ENCODE peak calls at places on chromosomes 1 and 21, in seven cellular contexts. O, K, L, E, Z, U and N are unnamed samples.

GRCh38 chr1:1199961-1200875 is 6.2 kb downstream of the TNFRSF18 start:
- DNase-seq in U (no peak), O (no peak), K (no peak), Z (peak; percentile 11), L (peak; percentile 9), E (no peak), N (no peak)

GRCh38 chr21:39613029-39613934 is 542 bp downstream of the B3GALT5 start:
- DNase-seq in E (no peak), Z (no peak), L (no peak), O (no peak), U (no peak), K (peak; percentile 31), N (no peak)

GRCh38 chr1:31605908-31606427 is 11.5 kb upstream of the HCRTR1 start:
- DNase-seq in L (no peak), E (no peak), Z (no peak), K (peak; percentile 47), O (no peak), U (no peak), N (no peak)

GRCh38 chr1:43197343-43198127 is 25.4 kb downstream of the CFAP57 start:
- DNase-seq in K (no peak), U (no peak), L (no peak), E (no peak), O (no peak), Z (no peak), N (no peak)

GRCh38 chr1:215600258-215600792 is 33.2 kb downstream of the KCTD3 start:
- DNase-seq in L (no peak), O (no peak), Z (no peak), U (no peak), K (no peak), E (no peak), N (no peak)

GRCh38 chr1:236343246-236343862 is 50.7 kb upstream of the EDARADD start:
- DNase-seq in L (no peak), O (no peak), U (no peak), E (no peak), K (no peak), Z (no peak), N (no peak)

GRCh38 chr1:69569983-69570755 is 2.4 kb downstream of the LRRC7 start:
- DNase-seq in K (no peak), Z (no peak), L (no peak), E (no peak), O (no peak), U (peak; percentile 13), N (no peak)

GRCh38 chr21:43603641-43604504 is 55.4 kb downstream of the HSF2BP start:
- DNase-seq in O (no peak), Z (no peak), U (no peak), K (peak; percentile 41), L (no peak), E (no peak), N (no peak)

GRCh38 chr1:30195424-30196134 is 527.8 kb downstream of the MATN1 start:
- DNase-seq in K (no peak), U (no peak), O (no peak), Z (no peak), L (no peak), E (no peak), N (no peak)

DNA sequence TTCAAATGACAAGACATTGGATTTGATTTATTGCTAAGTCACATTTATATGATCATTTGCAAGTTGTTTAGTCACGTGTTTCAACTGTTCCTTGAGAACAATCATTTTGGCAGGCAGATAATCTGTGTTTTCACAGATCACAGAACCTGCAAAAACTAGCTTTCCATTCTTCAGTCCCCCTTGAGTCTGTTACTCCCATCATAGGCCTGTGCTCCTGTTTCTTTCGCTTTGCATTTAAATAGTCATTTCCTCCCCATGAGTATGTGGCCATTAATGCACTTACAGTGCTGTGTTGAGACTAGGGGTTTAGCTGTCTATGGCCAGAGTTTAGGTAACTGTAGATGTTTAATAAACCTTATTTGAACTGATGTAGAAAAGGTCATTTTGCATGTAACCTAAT is 214.5 kb downstream of the PATJ start:
- DNase-seq in L (no peak), Z (no peak), O (no peak), E (no peak), K (no peak), U (no peak), N (no peak)
- H3K27ac ChIP-seq in L (no peak overlapping the region), Z (no peak overlapping the region), O (no peak overlapping the region), E (no peak overlapping the region), K (no peak overlapping the region), U (no peak overlapping the region), N (peak overlapping the region; percentile 51)

GRCh38 chr1:201212056-201212455 is 21.4 kb downstream of the IGFN1 start:
- DNase-seq in O (no peak), L (no peak), U (no peak), Z (no peak), E (no peak), K (no peak), N (no peak)

GRCh38 chr1:201206152-201206551 is 15.5 kb downstream of the IGFN1 start:
- DNase-seq in K (no peak), E (no peak), O (no peak), U (no peak), L (no peak), Z (no peak), N (no peak)

GRCh38 chr1:201207046-201207445 is 16.4 kb downstream of the IGFN1 start:
- DNase-seq in K (no peak), U (no peak), L (no peak), O (no peak), Z (no peak), E (no peak), N (no peak)

GRCh38 chr1:201205036-201205435 is 14.4 kb downstream of the IGFN1 start:
- DNase-seq in Z (no peak), O (no peak), K (no peak), E (no peak), L (no peak), U (no peak), N (no peak)

GRCh38 chr1:201208236-201208635 is 17.6 kb downstream of the IGFN1 start:
- DNase-seq in L (no peak), Z (no peak), O (no peak), K (no peak), U (no peak), E (no peak), N (no peak)
- H3K27me3 ChIP-seq in L (no peaks in the 10 kb centered on the region), Z (peaks cover 11% of the 10 kb centered on the region), O (no peaks in the 10 kb centered on the region), K (peaks cover 27% of the 10 kb centered on the region), U (peaks cover 37% of the 10 kb centered on the region), E (no peaks in the 10 kb centered on the region), N (peaks cover 13% of the 10 kb centered on the region)

GRCh38 chr1:16922885-16923431 is 1.2 kb downstream of the CROCC start:
- DNase-seq in E (no peak), L (peak; percentile 10), Z (no peak), K (no peak), O (no peak), U (no peak), N (no peak)

GRCh38 chr1:16925635-16926490 is 4.1 kb downstream of the CROCC start:
- DNase-seq in E (no peak), L (peak; percentile 14), O (no peak), Z (no peak), U (no peak), K (no peak), N (no peak)

GRCh38 chr1:16926491-16927195 is 4.9 kb downstream of the CROCC start:
- DNase-seq in U (no peak), E (no peak), L (no peak), Z (no peak), O (no peak), K (no peak), N (no peak)

GRCh38 chr1:16924216-16924918 is 2.6 kb downstream of the CROCC start:
- DNase-seq in L (peak; percentile 13), K (no peak), Z (no peak), U (no peak), O (no peak), E (no peak), N (no peak)

GRCh38 chr1:16924919-16925477 is 3.3 kb downstream of the CROCC start:
- DNase-seq in L (peak; percentile 7), U (no peak), K (no peak), O (no peak), Z (no peak), E (no peak), N (no peak)
- TF ChIP-seq CTCF in L (no peak), U (peak; percentile 27), K (no peak), O (no peak), Z (no peak), E (no peak), N (no peak)

DNA sequence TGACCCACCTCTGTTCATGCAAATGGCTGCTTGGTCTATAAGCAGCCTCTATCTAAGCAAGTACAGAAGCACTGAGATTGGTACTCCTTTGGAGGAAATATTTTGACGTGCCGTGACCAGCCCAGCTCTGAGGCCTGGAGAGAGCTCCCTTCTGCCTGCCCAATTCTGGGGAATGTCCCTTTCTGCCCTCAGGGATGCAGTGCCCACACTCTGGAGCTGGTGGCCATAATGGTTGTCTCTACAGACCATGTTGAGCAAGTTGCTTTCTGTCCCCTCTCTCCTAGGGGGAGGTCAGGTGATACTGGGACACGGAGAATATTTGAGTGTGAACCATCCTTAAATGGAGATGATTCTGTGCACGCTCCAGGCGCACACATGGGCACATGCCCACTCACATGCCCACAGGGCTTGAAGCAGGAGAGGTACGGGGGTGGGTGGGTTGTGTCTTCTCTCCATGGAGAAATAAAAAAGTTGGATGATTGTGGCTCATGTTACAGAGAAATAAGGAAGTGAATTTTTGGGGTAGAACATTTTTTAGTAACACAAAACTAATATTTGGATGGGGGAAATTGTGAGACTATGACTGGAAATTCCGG is 13.9 kb upstream of the ALPL start:
- DNase-seq in K (no peak), U (no peak), E (no peak), O (no peak), L (no peak), Z (no peak), N (no peak)
- H3K27ac ChIP-seq in K (no peak overlapping the region), U (no peak overlapping the region), E (no peak overlapping the region), O (no peak overlapping the region), L (no peak overlapping the region), Z (no peak overlapping the region), N (no peak overlapping the region)

GRCh38 chr1:90836345-90836679 is 119.2 kb upstream of the BARHL2 start:
- DNase-seq in O (no peak), L (no peak), U (no peak), Z (no peak), E (no peak), K (no peak), N (no peak)

GRCh38 chr1:90837420-90837819 is 120.3 kb upstream of the BARHL2 start:
- DNase-seq in Z (no peak), O (no peak), K (no peak), L (no peak), U (no peak), E (no peak), N (no peak)

GRCh38 chr1:90840323-90840722 is 123.2 kb upstream of the BARHL2 start:
- DNase-seq in L (no peak), K (no peak), O (no peak), U (no peak), E (no peak), Z (no peak), N (no peak)

GRCh38 chr1:90839323-90839722 is 122.2 kb upstream of the BARHL2 start:
- DNase-seq in E (no peak), Z (no peak), K (no peak), O (no peak), U (no peak), L (no peak), N (no peak)

GRCh38 chr1:90838720-90839119 is 121.6 kb upstream of the BARHL2 start:
- DNase-seq in Z (no peak), U (no peak), O (no peak), L (no peak), E (no peak), K (no peak), N (no peak)
- H3K27me3 ChIP-seq in Z (peaks cover 89% of the 10 kb centered on the region), U (peaks cover 100% of the 10 kb centered on the region), O (peaks cover 12% of the 10 kb centered on the region), L (no peaks in the 10 kb centered on the region), E (peaks cover 5% of the 10 kb centered on the region), K (peaks cover 36% of the 10 kb centered on the region), N (peaks cover 53% of the 10 kb centered on the region)

GRCh38 chr1:165563551-165563950 is 19.8 kb downstream of the LRRC52 start:
- DNase-seq in L (no peak), Z (no peak), E (no peak), U (no peak), K (no peak), O (no peak), N (no peak)
- TF ChIP-seq CTCF in L (no peak), Z (no peak), E (no peak), U (no peak), K (no peak), O (no peak), N (no peak)